ENCODE peak calls at places on chromosomes 12 and 14, in five cellular contexts. W is CD8-positive, alpha-beta T cell; U is H1; K is left lung; I is uterus. G is an unnamed sample.
A peak's percentile ranks its signal among the peaks of the same experiment; 100 is the strongest.

GRCh38 chr14:75049731-75050201 is 1.5 kb downstream of the MLH3 start:
- DNase-seq in I (no peak), K (no peak), W (no peak), U (no peak), G (no peak)

GRCh38 chr12:110575326-110575725 is 7.8 kb downstream of the PPTC7 start:
- DNase-seq in K (no peak), I (no peak), U (no peak), W (no peak), G (no peak)

GRCh38 chr14:94046696-94047250 is 20.6 kb downstream of the OTUB2 start:
- DNase-seq in K (no peak), U (no peak), I (no peak), W (no peak), G (no peak)

GRCh38 chr14:51682411-51682810 is 30.7 kb downstream of the FRMD6 start:
- DNase-seq in U (no peak), W (no peak), K (no peak), I (no peak), G (no peak)

GRCh38 chr14:70641548-70642312 is at the start of gene TTC9:
- DNase-seq in K (no peak), U (no peak), I (no peak), W (no peak), G (peak; percentile 30)

GRCh38 chr12:570949-571794 is 92.1 kb downstream of the NINJ2 start:
- DNase-seq in U (no peak), K (peak; percentile 79), W (no peak), I (peak; percentile 74), G (peak; percentile 73)

GRCh38 chr12:63955831-63956685 is 111.6 kb downstream of the SRGAP1 start:
- DNase-seq in I (peak; percentile 41), W (no peak), U (no peak), K (peak; percentile 35), G (no peak)

GRCh38 chr12:24905431-24905830 is 43.5 kb downstream of the BCAT1 start:
- DNase-seq in I (no peak), W (no peak), U (no peak), K (no peak), G (no peak)

GRCh38 chr12:72081787-72082186 is 143.1 kb downstream of the TPH2 start:
- DNase-seq in K (no peak), I (no peak), W (no peak), U (no peak), G (no peak)

GRCh38 chr12:103928736-103929050 is 1.5 kb upstream of the HSP90B1 start:
- DNase-seq in I (peak; percentile 22), K (peak; percentile 53), U (no peak), W (peak; percentile 58), G (peak; percentile 24)

GRCh38 chr12:116366456-116366776 is 88.9 kb upstream of the MED13L start:
- DNase-seq in W (no peak), K (no peak), I (no peak), U (no peak), G (no peak)

GRCh38 chr14:106513302-106513701 is 986.9 kb downstream of the TMEM121 start:
- DNase-seq in W (no peak), I (no peak), K (no peak), U (no peak), G (no peak)

GRCh38 chr12:2894961-2895360 is 4.3 kb downstream of the TULP3 start:
- DNase-seq in W (no peak), K (no peak), I (no peak), U (no peak), G (no peak)

GRCh38 chr12:106140223-106140986 is 1.7 kb upstream of the NUAK1 start:
- DNase-seq in U (no peak), K (no peak), W (no peak), I (no peak), G (no peak)

GRCh38 chr12:89469361-89469760 is 55.2 kb downstream of the GALNT4 start:
- DNase-seq in K (no peak), U (no peak), W (no peak), I (no peak), G (no peak)

GRCh38 chr14:51445001-51445390 is 204.9 kb downstream of the TMX1 start:
- DNase-seq in I (no peak), U (no peak), W (no peak), K (no peak), G (no peak)

GRCh38 chr12:107778383-107779015 is 4.0 kb downstream of the ASCL4 start:
- DNase-seq in U (no peak), I (no peak), K (no peak), W (no peak), G (no peak)

GRCh38 chr14:34460841-34461240 is 1.2 kb downstream of the SPTSSA start:
- DNase-seq in W (no peak), K (no peak), I (no peak), U (no peak), G (no peak)

GRCh38 chr12:46693034-46693433 is 132.8 kb downstream of the SLC38A4 start:
- DNase-seq in U (no peak), I (no peak), K (no peak), W (no peak), G (no peak)

GRCh38 chr14:104331871-104332605 is 193.7 kb downstream of the KIF26A start:
- DNase-seq in U (no peak), W (no peak), K (no peak), I (no peak), G (no peak)

GRCh38 chr14:103930051-103930604 is 1.9 kb downstream of the TDRD9 start:
- DNase-seq in K (no peak), W (no peak), I (no peak), U (no peak), G (no peak)

GRCh38 chr12:105018761-105019160 is 32.6 kb downstream of the NOPCHAP1 start:
- DNase-seq in I (no peak), U (no peak), K (no peak), W (no peak), G (no peak)

GRCh38 chr12:10455766-10456165 is 2.6 kb upstream of the KLRC1 start:
- DNase-seq in I (no peak), K (no peak), W (no peak), U (no peak), G (no peak)

DNA sequence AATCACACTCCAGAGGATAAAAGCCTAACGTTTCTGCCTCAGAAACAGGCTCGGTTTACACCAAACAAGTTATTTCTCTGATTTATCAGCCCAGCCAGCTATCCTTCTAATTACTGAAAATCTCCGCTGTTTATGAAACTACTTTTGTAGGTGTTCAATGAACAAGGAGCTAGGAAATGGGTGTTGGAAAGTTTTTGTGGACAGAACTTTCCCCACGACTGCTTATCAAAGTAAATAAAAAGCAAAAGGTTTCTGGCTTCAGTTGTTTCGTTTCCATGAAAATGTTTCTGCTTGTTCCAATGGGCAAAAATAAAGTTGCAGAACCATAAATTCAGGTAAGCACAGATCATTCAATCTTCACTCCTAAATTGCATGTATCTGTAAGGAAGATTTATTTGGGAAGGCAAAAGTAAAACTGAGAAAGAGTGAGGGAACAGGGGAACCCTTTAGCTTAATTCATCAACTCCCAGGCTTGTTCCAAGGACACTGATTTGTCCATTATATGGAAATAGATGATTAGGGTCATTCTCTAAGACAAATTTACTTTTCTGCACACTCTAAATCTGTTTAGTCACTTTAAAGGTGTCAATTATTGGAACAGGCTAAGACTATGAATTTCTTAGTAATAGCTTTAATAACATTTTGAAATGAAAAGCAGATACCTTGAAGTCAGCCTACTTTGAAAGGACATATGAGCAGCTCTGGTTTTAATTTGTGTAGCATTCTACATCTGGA is 175.9 kb upstream of the CDKN3 start:
- DNase-seq in U (no peak), W (no peak), I (no peak), K (no peak), G (no peak)
- H3K27me3 ChIP-seq in U (peaks cover 25% of the 10 kb centered on the region), W (peaks cover 13% of the 10 kb centered on the region), I (no peaks in the 10 kb centered on the region), K (peaks cover 60% of the 10 kb centered on the region), G (peaks cover 90% of the 10 kb centered on the region)

DNA sequence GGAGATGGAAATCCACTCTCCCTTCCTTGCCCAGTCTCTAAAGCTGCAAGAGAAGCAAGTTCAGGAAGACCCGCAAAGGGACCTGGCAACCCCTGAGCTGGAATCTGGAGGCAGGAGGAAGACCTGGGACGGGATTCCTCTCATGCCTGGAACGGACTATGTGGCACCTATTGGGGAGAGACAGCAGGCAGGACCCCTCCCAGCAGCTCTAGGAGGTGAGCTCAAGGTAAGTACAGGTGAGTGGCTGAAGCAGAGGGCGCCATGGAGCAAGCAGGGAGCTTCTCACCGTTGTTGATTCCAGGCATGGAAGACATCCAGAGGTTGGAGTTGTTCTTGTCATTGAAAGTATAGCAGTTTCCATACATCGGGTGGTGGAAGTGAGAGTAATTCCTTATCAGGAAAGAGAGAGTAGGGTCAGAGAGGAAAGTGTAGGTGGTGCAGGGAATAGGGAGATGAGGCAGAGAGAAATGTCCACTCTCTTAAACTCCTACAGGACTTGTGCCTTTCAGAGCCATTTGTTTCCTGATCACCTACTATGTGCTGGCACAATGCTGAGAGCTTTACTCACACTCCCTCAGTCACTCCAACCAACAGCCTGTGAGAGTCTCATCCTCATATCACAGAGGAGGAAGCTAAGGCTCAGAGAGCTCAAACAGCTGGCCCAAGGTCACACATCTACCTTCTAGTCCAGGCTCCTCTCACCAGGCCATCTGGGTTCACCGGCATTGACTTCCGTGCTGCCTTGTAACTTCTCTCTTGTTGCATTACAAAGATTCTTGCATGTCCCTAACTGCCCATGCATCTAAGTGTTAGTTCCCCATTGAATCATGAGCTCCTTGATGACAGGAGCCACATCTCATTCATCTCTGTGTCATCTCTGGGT is 13.9 kb upstream of the TNFRSF1A start:
- DNase-seq in W (no peak), K (no peak), I (no peak), U (peak; percentile 53), G (no peak)
- TF ChIP-seq CTCF in W (no peak), K (no peak), I (no peak), U (peak; percentile 72), G (no peak)

GRCh38 chr12:50934981-50935807 is 17.1 kb upstream of the HIGD1C start:
- DNase-seq in U (no peak), I (no peak), K (no peak), W (no peak), G (no peak)
- H3K4me1 ChIP-seq in U (no peaks in the 10 kb centered on the region), I (peaks cover 4% of the 10 kb centered on the region), K (peaks cover 27% of the 10 kb centered on the region), W (no peaks in the 10 kb centered on the region), G (peaks cover 52% of the 10 kb centered on the region)

GRCh38 chr12:132194056-132194455 is 49.8 kb downstream of the NOC4L start:
- DNase-seq in W (no peak), U (no peak), K (no peak), I (no peak), G (no peak)

GRCh38 chr12:132189378-132190011 is 45.2 kb downstream of the NOC4L start:
- DNase-seq in U (peak; percentile 33), I (peak; percentile 86), W (peak; percentile 92), K (peak; percentile 95), G (peak; percentile 92)

GRCh38 chr12:132190834-132191500 is 46.7 kb downstream of the NOC4L start:
- DNase-seq in K (no peak), I (no peak), W (no peak), U (no peak), G (no peak)

GRCh38 chr12:132190012-132190755 is 45.9 kb downstream of the NOC4L start:
- DNase-seq in I (no peak), U (no peak), K (no peak), W (no peak), G (no peak)

DNA sequence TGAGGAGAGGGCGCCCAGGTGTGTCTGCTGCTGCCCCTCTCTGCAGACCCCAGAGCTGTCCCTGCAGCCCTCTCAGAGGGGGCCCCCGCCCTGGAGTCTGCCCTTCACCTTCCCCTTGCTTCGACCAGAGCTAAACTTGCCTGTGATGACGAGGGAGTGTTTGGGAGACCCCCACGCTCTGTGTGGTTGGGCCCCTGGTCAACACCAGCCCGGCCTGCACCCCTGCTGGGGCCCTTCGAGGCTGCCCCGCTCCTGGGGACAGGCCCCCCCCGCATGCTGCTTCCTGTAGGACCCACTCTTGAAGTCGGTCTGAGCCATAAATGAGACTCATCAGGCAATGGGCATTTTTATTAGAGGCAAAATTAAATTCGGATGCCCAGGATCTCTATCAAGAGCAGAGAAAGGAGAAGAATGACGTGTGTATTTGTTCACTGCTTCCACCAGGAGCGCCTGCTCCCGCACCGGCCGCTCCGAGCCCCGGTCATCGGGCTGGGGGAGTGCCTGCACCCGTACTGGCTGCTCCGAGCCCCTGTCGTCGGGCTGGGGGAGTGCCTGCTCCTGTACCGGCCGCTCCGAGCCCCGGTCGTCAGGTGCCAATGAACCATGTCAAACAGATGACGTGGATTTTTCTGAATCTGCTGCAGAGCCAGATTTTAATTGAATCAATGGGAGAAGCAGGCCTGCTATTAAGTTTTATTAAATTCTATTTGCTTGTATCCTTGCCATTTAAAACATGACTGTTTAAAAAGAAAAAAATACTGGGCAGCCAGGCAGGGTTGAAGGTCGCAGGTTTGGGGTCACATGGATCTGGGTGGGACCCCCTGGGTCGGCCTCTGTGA is 47.7 kb downstream of the NOC4L start:
- DNase-seq in K (no peak), I (no peak), W (no peak), U (no peak), G (no peak)
- H3K27me3 ChIP-seq in K (peaks cover 63% of the 10 kb centered on the region), I (no peaks in the 10 kb centered on the region), W (no peaks in the 10 kb centered on the region), U (peaks cover 32% of the 10 kb centered on the region), G (peaks cover 69% of the 10 kb centered on the region)

G was measured in left ventricle myocardium inferior.